ENCODE peak calls at places on chromosomes 6 and 20, in nine cellular contexts. J, Y, T, X, O, F, W, G and V are unnamed samples.
A peak's percentile ranks its signal among the peaks of the same experiment; 100 is the strongest.

GRCh38 chr6:48061630-48062029 is 49.4 kb downstream of the PTCHD4 start:
- DNase-seq in J (no peak), Y (no peak), T (no peak), X (peak; percentile 40), O (peak; percentile 71), F (no peak), W (no peak), G (no peak), V (no peak)

GRCh38 chr6:112342511-112342910 is 4.6 kb upstream of the RFPL4B start:
- DNase-seq in J (no peak), Y (no peak), T (no peak), X (no peak), O (no peak), F (no peak), W (no peak), G (no peak), V (no peak)

GRCh38 chr20:58145506-58146080 is 82.9 kb downstream of the ANKRD60 start:
- DNase-seq in J (no peak), Y (no peak), T (no peak), X (no peak), O (no peak), F (no peak), W (peak; percentile 38), G (peak; percentile 35), V (no peak)

GRCh38 chr6:15907914-15908518 is 220.9 kb upstream of the MYLIP start:
- DNase-seq in J (no peak), Y (no peak), T (peak; percentile 52), X (no peak), O (no peak), F (no peak), W (no peak), G (no peak), V (no peak)

GRCh38 chr6:44641344-44641743 is 253.8 kb downstream of the CDC5L start:
- DNase-seq in J (no peak), Y (no peak), T (no peak), X (no peak), O (peak; percentile 54), F (no peak), W (no peak), G (no peak), V (no peak)

GRCh38 chr6:98931710-98932109 is 16.0 kb downstream of the FBXL4 start:
- DNase-seq in J (no peak), Y (no peak), T (no peak), X (no peak), O (no peak), F (no peak), W (no peak), G (no peak), V (no peak)

GRCh38 chr20:58450259-58450658 is 61.2 kb downstream of the VAPB start:
- DNase-seq in J (no peak), Y (no peak), T (no peak), X (no peak), O (peak; percentile 52), F (no peak), W (no peak), G (no peak), V (no peak)

GRCh38 chr6:56616967-56617366 is 25.7 kb downstream of the DST start:
- DNase-seq in J (no peak), Y (no peak), T (no peak), X (no peak), O (no peak), F (no peak), W (no peak), G (no peak), V (no peak)

GRCh38 chr20:21936720-21937380 is 231.4 kb downstream of the PAX1 start:
- DNase-seq in J (no peak), Y (no peak), T (no peak), X (no peak), O (peak; percentile 23), F (no peak), W (no peak), G (no peak), V (no peak)

GRCh38 chr6:13318821-13319220 is 9.5 kb downstream of the TBC1D7 start:
- DNase-seq in J (no peak), Y (no peak), T (no peak), X (no peak), O (no peak), F (no peak), W (no peak), G (no peak), V (no peak)

GRCh38 chr20:58790440-58790839 is 60.3 kb downstream of the GNAS-AS1 start:
- DNase-seq in J (no peak), Y (no peak), T (no peak), X (no peak), O (no peak), F (no peak), W (no peak), G (no peak), V (no peak)

GRCh38 chr6:46281110-46281509 is 110.3 kb upstream of the ENPP5 start:
- DNase-seq in J (no peak), Y (no peak), T (no peak), X (no peak), O (no peak), F (no peak), W (no peak), G (no peak), V (no peak)

GRCh38 chr6:122393339-122393896 is 6.0 kb upstream of the HSF2 start:
- DNase-seq in J (no peak), Y (no peak), T (no peak), X (no peak), O (no peak), F (no peak), W (no peak), G (no peak), V (no peak)

GRCh38 chr20:58718729-58719128 is 26.1 kb downstream of the NPEPL1 start:
- DNase-seq in J (no peak), Y (no peak), T (no peak), X (no peak), O (no peak), F (no peak), W (peak; percentile 37), G (peak; percentile 74), V (no peak)

GRCh38 chr6:145808239-145808638 is 6.4 kb downstream of the FBXO30 start:
- DNase-seq in J (no peak), Y (no peak), T (no peak), X (no peak), O (peak; percentile 24), F (no peak), W (no peak), G (no peak), V (no peak)

GRCh38 chr6:136403166-136403980 is 113.7 kb upstream of the BCLAF1 start:
- DNase-seq in J (no peak), Y (no peak), T (peak; percentile 97), X (peak; percentile 86), O (peak; percentile 99), F (no peak), W (no peak), G (peak; percentile 67), V (no peak)

GRCh38 chr6:1082040-1082935 is 229.6 kb upstream of the FOXQ1 start:
- DNase-seq in J (no peak), Y (no peak), T (peak; percentile 71), X (peak; percentile 65), O (peak; percentile 72), F (no peak), W (no peak), G (no peak), V (no peak)

GRCh38 chr20:50744143-50744792 is 12.9 kb downstream of the PARD6B start:
- DNase-seq in J (no peak), Y (peak; percentile 96), T (no peak), X (peak; percentile 93), O (peak; percentile 90), F (peak; percentile 79), W (peak; percentile 90), G (no peak), V (peak; percentile 59)

GRCh38 chr20:34515484-34516037 is 661 bp upstream of the DYNLRB1 start:
- DNase-seq in J (no peak), Y (peak; percentile 65), T (no peak), X (peak; percentile 32), O (peak; percentile 43), F (peak; percentile 39), W (peak; percentile 70), G (peak; percentile 96), V (no peak)

GRCh38 chr6:167398214-167399050 is 73.5 kb downstream of the TTLL2 start:
- DNase-seq in J (no peak), Y (peak; percentile 98), T (no peak), X (no peak), O (no peak), F (no peak), W (no peak), G (no peak), V (no peak)

GRCh38 chr6:170106906-170107525 is 183.9 kb downstream of the DLL1 start:
- DNase-seq in J (no peak), Y (no peak), T (no peak), X (no peak), O (no peak), F (peak; percentile 10), W (peak; percentile 46), G (no peak), V (no peak)

GRCh38 chr20:36093804-36094145 is 60.8 kb upstream of the EPB41L1 start:
- DNase-seq in J (no peak), Y (no peak), T (no peak), X (no peak), O (no peak), F (no peak), W (no peak), G (no peak), V (no peak)
- H3K4me3 ChIP-seq in J (peak overlapping the region; percentile 76), Y (peak overlapping the region; percentile 49), T (peak overlapping the region; percentile 84), X (peak overlapping the region; percentile 67), O (peak overlapping the region; percentile 1), F (peak overlapping the region; percentile 56), W (peak overlapping the region; percentile 64), G (peak overlapping the region; percentile 53), V (peak overlapping the region; percentile 70)

GRCh38 chr6:3163248-3163594 is 5.9 kb upstream of the TUBB2A start:
- DNase-seq in J (no peak), Y (no peak), T (no peak), X (no peak), O (no peak), F (no peak), W (no peak), G (no peak), V (peak; percentile 44)
- H3K4me3 ChIP-seq in J (peak overlapping the region; percentile 84), Y (peak overlapping the region; percentile 53), T (peak overlapping the region; percentile 70), X (peak overlapping the region; percentile 49), O (peak overlapping the region; percentile 54), F (peak overlapping the region; percentile 47), W (peak overlapping the region; percentile 90), G (peak overlapping the region; percentile 51), V (peak overlapping the region; percentile 92)

DNA sequence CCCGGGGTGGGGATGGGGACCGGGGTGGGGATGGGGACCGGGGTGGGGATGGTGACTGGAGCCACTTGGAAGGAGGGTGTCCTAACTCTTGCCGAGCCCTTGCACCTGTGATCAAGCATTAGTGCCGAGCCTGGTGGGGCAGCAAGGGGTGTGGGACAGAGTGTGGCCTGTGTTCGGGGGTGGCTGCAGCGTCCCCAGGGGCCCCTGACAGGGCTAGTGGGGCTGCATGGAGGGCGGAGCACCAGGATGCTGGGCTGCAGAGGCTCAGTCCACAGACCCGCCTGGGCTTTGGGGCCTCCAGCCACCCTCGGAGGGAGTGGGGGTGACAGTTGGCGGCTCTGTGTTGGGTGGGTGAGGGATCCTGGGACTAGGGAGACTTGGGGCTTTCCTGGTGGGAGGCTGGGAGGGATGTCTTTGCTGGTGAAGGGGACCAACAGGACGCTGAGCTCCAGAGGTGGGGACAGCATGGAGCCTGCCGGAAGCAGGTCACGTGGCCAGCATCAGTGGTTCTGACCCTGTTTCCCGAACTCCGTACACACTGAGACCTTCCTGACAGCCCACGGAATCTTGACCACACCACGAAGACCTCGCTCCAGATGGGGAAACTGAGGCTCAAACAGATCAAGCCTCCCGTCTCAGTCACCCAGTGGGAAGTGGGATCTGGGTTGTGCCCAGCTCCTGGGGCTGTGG is 4.6 kb downstream of the RBBP8NL start:
- DNase-seq in J (no peak), Y (no peak), T (no peak), X (no peak), O (no peak), F (no peak), W (no peak), G (peak; percentile 83), V (no peak)
- H3K4me3 ChIP-seq in J (no peak overlapping the region), Y (no peak overlapping the region), T (no peak overlapping the region), X (no peak overlapping the region), O (no peak overlapping the region), F (no peak overlapping the region), W (no peak overlapping the region), G (no peak overlapping the region), V (no peak overlapping the region)

GRCh38 chr6:71512256-71512655 is 223.6 kb downstream of the OGFRL1 start:
- DNase-seq in J (no peak), Y (no peak), T (no peak), X (no peak), O (no peak), F (no peak), W (no peak), G (no peak), V (no peak)
- H3K4me3 ChIP-seq in J (no peak overlapping the region), Y (no peak overlapping the region), T (no peak overlapping the region), X (no peak overlapping the region), O (no peak overlapping the region), F (no peak overlapping the region), W (no peak overlapping the region), G (no peak overlapping the region), V (no peak overlapping the region)